ENCODE peak calls at places on chromosomes 1 and 21, in six cellular contexts. T, M, F, U, V and K are unnamed samples.

GRCh38 chr1:10208537-10208936 is 1.8 kb upstream of the KIF1B start:
- DNase-seq in V (no peak), F (no peak), M (no peak), T (no peak), U (no peak), K (no peak)

GRCh38 chr1:61397495-61397894 is 315.1 kb downstream of the NFIA start:
- DNase-seq in M (no peak), F (no peak), U (no peak), V (no peak), T (no peak), K (no peak)

GRCh38 chr1:173862769-173863223 is 5.0 kb downstream of the GAS5 start:
- DNase-seq in V (no peak), T (no peak), U (no peak), F (no peak), M (no peak), K (no peak)

GRCh38 chr1:9840176-9840575 is 16.4 kb upstream of the CLSTN1 start:
- DNase-seq in F (no peak), T (peak; percentile 44), V (no peak), M (no peak), U (no peak), K (no peak)

GRCh38 chr1:219385786-219386427 is 212.2 kb downstream of the LYPLAL1 start:
- DNase-seq in T (no peak), M (no peak), V (peak; percentile 43), F (no peak), U (peak; percentile 65), K (no peak)

GRCh38 chr1:200179126-200179780 is 151.7 kb downstream of the NR5A2 start:
- DNase-seq in M (no peak), V (no peak), F (no peak), U (peak; percentile 38), T (no peak), K (peak; percentile 88)

GRCh38 chr1:248688527-248689298 is 13.9 kb downstream of the OR14I1 start:
- DNase-seq in V (no peak), U (no peak), M (no peak), T (no peak), F (no peak), K (no peak)

GRCh38 chr1:53108646-53109580 is 33.5 kb downstream of the SLC1A7 start:
- DNase-seq in V (no peak), F (no peak), M (no peak), U (peak; percentile 76), T (no peak), K (no peak)

GRCh38 chr1:182357913-182358312 is 33.7 kb downstream of the GLUL start:
- DNase-seq in T (no peak), F (no peak), U (no peak), M (no peak), V (no peak), K (no peak)

GRCh38 chr1:44553771-44554170 is 120.5 kb downstream of the TMEM53 start:
- DNase-seq in V (no peak), U (peak; percentile 75), F (no peak), M (no peak), T (no peak), K (no peak)

GRCh38 chr1:53343831-53344668 is 16.2 kb upstream of the LRP8 start:
- DNase-seq in T (peak; percentile 36), F (peak; percentile 79), U (peak; percentile 18), M (no peak), V (no peak), K (no peak)

GRCh38 chr1:94725566-94725965 is 94.6 kb upstream of the SLC44A3 start:
- DNase-seq in U (peak; percentile 57), T (no peak), M (no peak), F (peak; percentile 45), V (no peak), K (no peak)

GRCh38 chr1:183300395-183300794 is 114.3 kb downstream of the LAMC2 start:
- DNase-seq in T (no peak), M (no peak), F (no peak), U (no peak), V (no peak), K (no peak)

GRCh38 chr1:4353090-4353856 is 301.1 kb upstream of the AJAP1 start:
- DNase-seq in T (no peak), F (no peak), U (no peak), V (no peak), M (no peak), K (no peak)

GRCh38 chr21:25515484-25516405 is 91.5 kb downstream of the MRPL39 start:
- DNase-seq in M (no peak), F (no peak), V (no peak), U (peak; percentile 60), T (no peak), K (peak; percentile 27)

GRCh38 chr1:21270086-21270689 is 20.1 kb downstream of the ECE1 start:
- DNase-seq in M (peak; percentile 93), U (peak; percentile 40), F (no peak), V (peak; percentile 89), T (peak; percentile 86), K (no peak)

GRCh38 chr1:108643492-108644333 is 17.2 kb downstream of the HENMT1 start:
- DNase-seq in F (no peak), U (peak; percentile 63), V (no peak), M (no peak), T (no peak), K (peak; percentile 58)

GRCh38 chr1:156458181-156458503 is 42.4 kb downstream of the MEF2D start:
- DNase-seq in M (no peak), T (no peak), U (peak; percentile 78), F (no peak), V (no peak), K (no peak)

GRCh38 chr1:236904874-236905741 is 99.1 kb downstream of the MT1HL1 start:
- DNase-seq in T (no peak), V (no peak), M (no peak), F (no peak), U (peak; percentile 94), K (peak; percentile 4)

GRCh38 chr1:61591316-61591715 is 133.6 kb downstream of the TM2D1 start:
- DNase-seq in M (no peak), V (no peak), T (no peak), U (no peak), F (no peak), K (no peak)

GRCh38 chr1:185244015-185244747 is 72.9 kb downstream of the IVNS1ABP start:
- DNase-seq in T (no peak), U (peak; percentile 91), V (no peak), M (no peak), F (no peak), K (no peak)

GRCh38 chr1:175572932-175573871 is 170.2 kb downstream of the TNR start:
- DNase-seq in T (no peak), M (no peak), F (no peak), V (no peak), U (no peak), K (no peak)

GRCh38 chr1:243716901-243717300 is 133.1 kb downstream of the AKT3 start:
- DNase-seq in U (peak; percentile 51), M (no peak), V (no peak), F (no peak), T (no peak), K (no peak)

GRCh38 chr1:243421784-243422183 is 165.9 kb downstream of the SDCCAG8 start:
- DNase-seq in M (peak; percentile 40), U (peak; percentile 93), F (no peak), T (no peak), V (no peak), K (no peak)

GRCh38 chr1:22398656-22399420 is 52.8 kb upstream of the ZBTB40 start:
- DNase-seq in F (no peak), T (no peak), M (no peak), U (peak; percentile 49), V (no peak), K (no peak)

GRCh38 chr1:156118175-156118868 is 3.8 kb downstream of the LMNA start:
- DNase-seq in T (no peak), U (no peak), F (no peak), M (peak; percentile 78), V (no peak), K (no peak)

GRCh38 chr1:8017495-8018310 is 8.4 kb downstream of the ERRFI1 start:
- DNase-seq in U (peak; percentile 68), T (no peak), V (no peak), F (no peak), M (no peak), K (no peak)

GRCh38 chr1:41868241-41868953 is 50.3 kb downstream of the HIVEP3 start:
- DNase-seq in V (no peak), T (no peak), M (no peak), F (no peak), U (no peak), K (no peak)

GRCh38 chr1:76402128-76402527 is 327.6 kb downstream of the ST6GALNAC3 start:
- DNase-seq in F (no peak), T (no peak), M (no peak), U (no peak), V (no peak), K (no peak)

GRCh38 chr1:69693921-69694320 is 126.2 kb downstream of the LRRC7 start:
- DNase-seq in F (no peak), U (no peak), T (no peak), V (no peak), M (no peak), K (no peak)

GRCh38 chr21:28833181-28833580 is 159.5 kb downstream of the LTN1 start:
- DNase-seq in V (no peak), F (no peak), T (no peak), M (no peak), U (no peak), K (no peak)

GRCh38 chr1:230542054-230542453 is 100.2 kb upstream of the COG2 start:
- DNase-seq in U (peak; percentile 85), F (peak; percentile 14), V (no peak), M (no peak), T (no peak), K (no peak)

GRCh38 chr1:198168180-198168579 is 11.4 kb downstream of the NEK7 start:
- DNase-seq in U (peak; percentile 90), M (no peak), V (no peak), T (no peak), F (no peak), K (no peak)

DNA sequence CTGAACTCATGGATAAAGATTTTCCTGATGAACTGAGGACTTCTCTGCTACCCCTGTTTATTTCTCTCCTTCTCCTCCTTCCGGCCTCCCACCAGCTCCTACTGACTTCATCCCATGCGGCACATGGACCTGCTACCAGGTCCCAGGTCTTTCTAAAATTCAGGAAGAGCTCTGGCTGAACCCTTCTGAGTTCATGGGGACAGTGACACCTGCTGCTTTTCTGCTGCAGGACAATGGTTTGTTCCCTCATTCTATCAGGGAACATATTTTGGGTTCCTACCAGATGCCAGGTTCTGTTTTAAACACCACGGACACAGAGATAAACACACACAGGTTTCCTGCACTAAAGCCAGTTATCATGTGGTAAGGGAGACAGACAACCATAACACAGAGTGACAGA is 114.1 kb upstream of the RAB4A start:
- DNase-seq in V (no peak), U (no peak), F (no peak), T (no peak), M (no peak), K (no peak)
- TF ChIP-seq CTCF in V (no peak), U (peak; percentile 37), F (peak; percentile 59), T (peak; percentile 30), M (peak; percentile 31), K (peak; percentile 20)

GRCh38 chr1:28792644-28793121 is 19.3 kb upstream of the OPRD1 start:
- DNase-seq in M (no peak), T (no peak), U (no peak), F (no peak), V (no peak), K (no peak)
- TF ChIP-seq CTCF in M (peak; percentile 28), T (no peak), U (no peak), F (no peak), V (peak; percentile 57), K (no peak)

GRCh38 chr1:39088658-39089057 is 62.5 kb downstream of the NDUFS5 start:
- DNase-seq in U (no peak), M (no peak), T (no peak), F (no peak), V (no peak), K (no peak)
- TF ChIP-seq CTCF in U (no peak), M (no peak), T (no peak), F (no peak), V (no peak), K (no peak)

GRCh38 chr21:18370292-18370691 is 33.3 kb downstream of the TMPRSS15 start:
- DNase-seq in M (no peak), U (no peak), F (no peak), T (no peak), V (no peak), K (no peak)
- TF ChIP-seq CTCF in M (no peak), U (no peak), F (no peak), T (no peak), V (no peak), K (no peak)